ENCODE peak calls at places on chromosomes 6 and 20, in nine cellular contexts. U is IMR-90, C is stomach, K is SK-N-SH, T is adrenal gland, S is tibial artery, G is H9, Q is psoas muscle, L is ovary. X is an unnamed sample.

GRCh38 chr6:77072694-77073409 is 390.4 kb downstream of the HTR1B start:
- DNase-seq in S (no peak), U (no peak), T (no peak), L (no peak), K (no peak), G (no peak), C (no peak), Q (no peak), X (no peak)

GRCh38 chr6:46044876-46045617 is 29.4 kb upstream of the CLIC5 start:
- DNase-seq in T (peak; percentile 69), U (peak; percentile 74), Q (peak; percentile 52), G (no peak), C (peak; percentile 26), L (no peak), S (peak; percentile 81), K (no peak), X (peak; percentile 41)

GRCh38 chr6:128513878-128514277 is 6.5 kb downstream of the PTPRK start:
- DNase-seq in L (no peak), K (no peak), S (no peak), T (no peak), C (no peak), G (no peak), Q (no peak), U (no peak), X (peak; percentile 69)

GRCh38 chr6:41021832-41022231 is 17.2 kb downstream of the UNC5CL start:
- DNase-seq in K (peak; percentile 39), Q (no peak), U (peak; percentile 46), G (no peak), C (no peak), T (peak; percentile 76), S (no peak), L (peak; percentile 47), X (peak; percentile 62)

GRCh38 chr6:17972074-17972966 is 15.1 kb downstream of the KIF13A start:
- DNase-seq in G (no peak), S (no peak), U (no peak), L (no peak), T (no peak), Q (no peak), C (no peak), K (no peak), X (no peak)

GRCh38 chr6:56986611-56987010 is 31.7 kb downstream of the BEND6 start:
- DNase-seq in C (no peak), G (no peak), Q (no peak), T (no peak), S (no peak), K (no peak), U (no peak), L (no peak), X (no peak)

GRCh38 chr20:38703526-38703925 is 20.8 kb upstream of the SLC32A1 start:
- DNase-seq in C (no peak), G (no peak), T (no peak), K (no peak), S (peak; percentile 23), L (no peak), Q (no peak), U (no peak), X (no peak)

GRCh38 chr6:16333580-16333979 is 95.2 kb downstream of the GMPR start:
- DNase-seq in U (peak; percentile 60), G (no peak), T (peak; percentile 54), L (no peak), K (no peak), Q (no peak), S (no peak), C (no peak), X (no peak)

GRCh38 chr6:42352856-42353564 is 98.7 kb downstream of the TRERF1 start:
- DNase-seq in G (no peak), K (no peak), S (no peak), U (peak; percentile 90), T (no peak), L (no peak), C (no peak), Q (no peak), X (no peak)

GRCh38 chr20:2946988-2947961 is 74.0 kb downstream of the PTPRA start:
- DNase-seq in Q (no peak), T (no peak), C (no peak), L (no peak), K (no peak), S (no peak), G (no peak), U (peak; percentile 75), X (no peak)

GRCh38 chr6:132763269-132763668 is 5.6 kb upstream of the VNN2 start:
- DNase-seq in T (peak; percentile 52), C (no peak), G (no peak), U (no peak), L (no peak), Q (no peak), K (no peak), S (no peak), X (peak; percentile 49)

GRCh38 chr6:70103798-70104197 is 199.1 kb downstream of the COL9A1 start:
- DNase-seq in C (no peak), T (no peak), L (no peak), S (no peak), G (no peak), K (no peak), Q (no peak), U (no peak), X (no peak)

GRCh38 chr6:26629373-26629772 is 30.2 kb downstream of the ZNF322 start:
- DNase-seq in K (no peak), C (no peak), G (no peak), L (no peak), T (no peak), Q (no peak), U (no peak), S (no peak), X (no peak)

GRCh38 chr20:44039147-44039546 is 124.5 kb downstream of the TOX2 start:
- DNase-seq in U (no peak), Q (no peak), S (no peak), T (no peak), L (no peak), C (peak; percentile 15), G (no peak), K (no peak), X (no peak)

GRCh38 chr20:9686001-9686400 is 152.9 kb downstream of the PAK5 start:
- DNase-seq in S (no peak), K (no peak), T (no peak), G (no peak), U (no peak), L (no peak), Q (no peak), C (no peak), X (no peak)

GRCh38 chr20:58722877-58723627 is 30.5 kb downstream of the NPEPL1 start:
- DNase-seq in T (no peak), G (no peak), L (no peak), U (no peak), S (peak; percentile 41), C (no peak), Q (no peak), K (no peak), X (no peak)

GRCh38 chr6:93177451-93177850 is 241.9 kb downstream of the EPHA7 start:
- DNase-seq in T (no peak), Q (no peak), S (no peak), L (no peak), C (no peak), U (no peak), G (no peak), K (no peak), X (no peak)

GRCh38 chr6:93177918-93178317 is 241.4 kb downstream of the EPHA7 start:
- DNase-seq in K (no peak), G (no peak), C (no peak), L (no peak), U (no peak), Q (no peak), S (no peak), T (no peak), X (no peak)

GRCh38 chr6:93183513-93183912 is 235.8 kb downstream of the EPHA7 start:
- DNase-seq in S (no peak), Q (no peak), G (no peak), L (no peak), C (no peak), T (no peak), K (no peak), U (no peak), X (no peak)

GRCh38 chr6:93182933-93183479 is 236.4 kb downstream of the EPHA7 start:
- DNase-seq in G (no peak), Q (no peak), L (no peak), U (no peak), C (no peak), S (no peak), T (no peak), K (no peak), X (no peak)
- H3K4me1 ChIP-seq in G (no peaks in the 10 kb centered on the region), Q (no peaks in the 10 kb centered on the region), L (no peaks in the 10 kb centered on the region), U (no peaks in the 10 kb centered on the region), C (no peaks in the 10 kb centered on the region), S (no peaks in the 10 kb centered on the region), T (no peaks in the 10 kb centered on the region), K (no peaks in the 10 kb centered on the region), X (no peaks in the 10 kb centered on the region)

GRCh38 chr6:8645212-8645611 is 209.9 kb upstream of the SLC35B3 start:
- DNase-seq in C (no peak), G (no peak), S (no peak), Q (no peak), U (no peak), L (no peak), K (no peak), T (no peak), X (no peak)
- H3K9me3 ChIP-seq in C (no peaks in the 10 kb centered on the region), G (no peaks in the 10 kb centered on the region), S (peaks cover 2% of the 10 kb centered on the region), Q (no peaks in the 10 kb centered on the region), U (peaks cover 14% of the 10 kb centered on the region), L (no peaks in the 10 kb centered on the region), K (no peaks in the 10 kb centered on the region), T (no peaks in the 10 kb centered on the region), X (no peaks in the 10 kb centered on the region)

DNA sequence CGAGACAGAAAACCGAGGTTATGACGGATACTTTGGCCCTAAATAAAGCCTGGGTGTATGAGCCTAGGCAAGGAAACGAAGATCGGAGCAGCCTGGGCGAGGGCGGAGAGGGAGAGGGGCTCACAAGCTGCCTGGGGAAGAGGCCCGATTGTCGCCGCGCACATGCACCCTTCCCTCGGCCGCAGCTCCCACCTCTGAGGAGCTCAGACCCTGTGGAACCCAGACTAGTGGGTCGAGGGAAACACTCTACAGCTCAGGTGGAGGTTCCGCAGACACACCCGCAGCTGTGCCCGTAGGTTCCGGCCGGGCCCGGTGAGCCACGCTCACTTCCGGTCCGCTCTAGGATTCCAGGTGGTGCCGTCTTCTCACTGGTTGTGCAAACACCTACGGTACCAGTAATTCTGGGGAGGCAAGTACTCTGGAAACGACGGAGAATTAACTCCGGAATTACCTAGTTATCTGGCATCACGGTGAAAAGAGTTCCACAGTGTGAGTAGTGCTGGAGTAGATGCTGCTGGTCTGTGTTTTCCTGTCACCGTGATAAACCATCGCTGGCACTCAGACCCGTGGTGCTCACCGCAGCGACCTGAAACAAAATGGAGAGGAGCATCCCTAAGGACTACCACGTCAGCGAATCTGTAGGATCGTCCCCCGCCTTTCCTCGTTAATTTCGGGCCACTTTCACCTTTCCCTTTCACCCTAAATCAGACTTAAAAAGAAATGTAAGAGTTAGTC is 61.5 kb downstream of the GPX5 start:
- DNase-seq in U (no peak), T (peak; percentile 88), C (peak; percentile 73), L (peak; percentile 70), K (peak; percentile 80), S (no peak), G (peak; percentile 90), Q (no peak), X (peak; percentile 22)
- H3K27ac ChIP-seq in U (no peak overlapping the region), T (no peak overlapping the region), C (peak overlapping the region; percentile 12), L (no peak overlapping the region), K (no peak overlapping the region), S (peak overlapping the region; percentile 14), G (peak overlapping the region; percentile 58), Q (no peak overlapping the region), X (peak overlapping the region; percentile 33)

DNA sequence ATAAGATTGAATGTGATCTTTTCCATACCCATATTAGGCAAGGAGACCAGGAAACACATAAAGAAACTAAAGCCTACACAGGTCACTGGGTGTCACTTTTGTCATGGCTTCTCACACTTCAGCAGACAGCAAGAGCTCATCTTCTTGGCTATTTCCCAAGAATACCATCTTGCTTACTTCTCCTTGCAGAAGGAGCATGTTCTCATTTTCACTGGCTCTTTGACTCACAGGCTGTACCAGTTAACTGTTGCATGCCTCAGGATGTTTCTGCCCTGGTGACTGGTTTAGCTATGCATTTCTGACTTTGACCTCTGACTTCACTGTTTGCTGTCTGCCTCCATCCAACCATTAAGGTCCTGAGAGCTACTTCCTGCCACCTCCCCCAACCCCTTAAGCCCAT is 40.3 kb upstream of the OGFRL1 start:
- DNase-seq in T (no peak), Q (no peak), G (peak; percentile 31), K (no peak), L (no peak), S (no peak), U (peak; percentile 75), C (no peak), X (no peak)
- H3K4me1 ChIP-seq in T (peaks cover 18% of the 10 kb centered on the region), Q (no peaks in the 10 kb centered on the region), G (peaks cover 4% of the 10 kb centered on the region), K (peaks cover 32% of the 10 kb centered on the region), L (no peaks in the 10 kb centered on the region), S (no peaks in the 10 kb centered on the region), U (peaks cover 7% of the 10 kb centered on the region), C (no peaks in the 10 kb centered on the region), X (peaks cover 21% of the 10 kb centered on the region)

X was measured in SJCRH30.